ENCODE peak calls at places on chromosomes 12 and 14, in nine cellular contexts. T is astrocyte of the spinal cord, V is stomach, D is endothelial cell of umbilical vein, C is transverse colon, Z is cardiac muscle cell, U is fibroblast of pulmonary artery, H is breast epithelium, Y is pancreas. I is an unnamed sample.

GRCh38 chr14:33734387-33734786 is 216.5 kb downstream of the EGLN3 start:
- DNase-seq in T (no peak), V (no peak), D (peak; percentile 90), C (no peak), Z (no peak), U (no peak), H (no peak), Y (no peak), I (no peak)

GRCh38 chr12:122158700-122159285 is 15.2 kb downstream of the IL31 start:
- DNase-seq in T (no peak), V (no peak), D (no peak), C (no peak), Z (no peak), U (no peak), H (no peak), Y (no peak), I (no peak)

GRCh38 chr14:28294834-28295440 is 471.6 kb upstream of the FOXG1 start:
- DNase-seq in T (peak; percentile 57), V (no peak), D (peak; percentile 33), C (no peak), Z (peak; percentile 44), U (peak; percentile 67), H (no peak), Y (no peak), I (peak; percentile 87)

GRCh38 chr12:42306297-42306696 is 19.6 kb downstream of the ZCRB1 start:
- DNase-seq in T (no peak), V (no peak), D (no peak), C (no peak), Z (no peak), U (no peak), H (no peak), Y (no peak), I (no peak)

GRCh38 chr12:120264511-120265202 is 873 bp downstream of the PXN start:
- DNase-seq in T (no peak), V (no peak), D (no peak), C (no peak), Z (no peak), U (no peak), H (no peak), Y (no peak), I (no peak)

GRCh38 chr12:33044447-33044846 is 147.9 kb upstream of the PKP2 start:
- DNase-seq in T (no peak), V (no peak), D (no peak), C (no peak), Z (no peak), U (no peak), H (no peak), Y (no peak), I (no peak)

GRCh38 chr14:55019968-55020554 is 6.8 kb downstream of the WDHD1 start:
- DNase-seq in T (no peak), V (no peak), D (no peak), C (no peak), Z (no peak), U (peak; percentile 29), H (no peak), Y (no peak), I (peak; percentile 28)

GRCh38 chr14:96122496-96122895 is 82.1 kb upstream of the BDKRB2 start:
- DNase-seq in T (peak; percentile 22), V (no peak), D (no peak), C (no peak), Z (no peak), U (no peak), H (no peak), Y (no peak), I (peak; percentile 92)

GRCh38 chr12:122322501-122322900 is 56.2 kb upstream of the VPS33A start:
- DNase-seq in T (peak; percentile 19), V (no peak), D (peak; percentile 33), C (no peak), Z (no peak), U (peak; percentile 48), H (no peak), Y (no peak), I (peak; percentile 13)

GRCh38 chr14:105367116-105368031 is 31.0 kb upstream of the TEX22 start:
- DNase-seq in T (no peak), V (no peak), D (no peak), C (no peak), Z (no peak), U (no peak), H (no peak), Y (no peak), I (no peak)

GRCh38 chr14:99601301-99601945 is 2.6 kb downstream of the CCDC85C start:
- DNase-seq in T (peak; percentile 78), V (no peak), D (no peak), C (peak; percentile 54), Z (peak; percentile 40), U (no peak), H (no peak), Y (no peak), I (peak; percentile 83)

GRCh38 chr12:52217223-52217622 is 15.8 kb upstream of the KRT7 start:
- DNase-seq in T (no peak), V (peak; percentile 91), D (peak; percentile 44), C (peak; percentile 85), Z (no peak), U (no peak), H (peak; percentile 95), Y (peak; percentile 85), I (no peak)

GRCh38 chr12:121061831-121062230 is 22.8 kb upstream of the OASL start:
- DNase-seq in T (no peak), V (no peak), D (peak; percentile 29), C (no peak), Z (no peak), U (peak; percentile 42), H (no peak), Y (no peak), I (peak; percentile 51)

GRCh38 chr12:82082476-82082875 is 275.7 kb downstream of the CCDC59 start:
- DNase-seq in T (no peak), V (no peak), D (no peak), C (no peak), Z (no peak), U (no peak), H (no peak), Y (no peak), I (no peak)

GRCh38 chr14:101581806-101582205 is 20.5 kb downstream of the DIO3 start:
- DNase-seq in T (no peak), V (no peak), D (no peak), C (no peak), Z (no peak), U (no peak), H (no peak), Y (no peak), I (no peak)
- H3K4me3 ChIP-seq in T (no peak overlapping the region), V (no peak overlapping the region), D (no peak overlapping the region), C (no peak overlapping the region), Z (no peak overlapping the region), U (no peak overlapping the region), H (no peak overlapping the region), Y (no peak overlapping the region), I (no peak overlapping the region)

DNA sequence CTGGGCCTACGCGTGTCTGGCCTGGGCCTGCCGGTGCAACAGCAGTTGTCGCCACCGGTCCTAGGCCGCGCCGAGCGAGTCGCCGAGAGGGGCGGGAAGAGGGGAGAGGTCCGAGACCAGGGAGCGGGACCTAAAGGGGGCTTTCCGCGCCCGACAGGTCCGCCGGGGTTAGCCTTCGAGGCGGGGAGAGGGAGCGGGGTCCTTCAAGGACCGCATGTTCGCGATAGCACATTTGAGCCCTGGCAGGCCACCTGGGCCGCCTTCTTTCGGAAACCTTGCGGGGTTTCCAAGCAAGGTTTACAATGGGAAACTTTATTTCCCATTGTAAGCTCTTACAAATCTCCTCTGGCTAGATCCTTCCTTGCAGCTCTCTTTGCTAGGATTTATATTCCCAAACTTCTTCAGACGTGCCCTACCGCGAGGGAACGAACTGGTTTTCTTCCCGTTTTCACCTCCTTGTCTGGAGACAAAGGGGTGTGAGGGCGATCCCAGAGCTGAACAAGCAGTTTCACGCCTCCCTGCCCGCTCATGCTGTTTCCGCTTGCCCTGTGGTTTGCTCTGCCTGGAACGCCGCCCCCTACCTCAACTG is 6.8 kb downstream of the SIX6 start:
- DNase-seq in T (no peak), V (no peak), D (no peak), C (no peak), Z (peak; percentile 40), U (no peak), H (no peak), Y (no peak), I (no peak)
- TF ChIP-seq CTCF in T (no peak), V (no peak), D (no peak), C (no peak), Z (no peak), U (no peak), H (no peak), Y (no peak), I (no peak)

GRCh38 chr12:16604853-16605252 is 1.1 kb downstream of the LMO3 start:
- DNase-seq in T (no peak), V (no peak), D (no peak), C (no peak), Z (peak; percentile 7), U (no peak), H (no peak), Y (no peak), I (no peak)

GRCh38 chr12:16600525-16600924 is 5.4 kb downstream of the LMO3 start:
- DNase-seq in T (no peak), V (no peak), D (no peak), C (no peak), Z (no peak), U (no peak), H (no peak), Y (no peak), I (no peak)

GRCh38 chr12:16603265-16603915 is 2.6 kb downstream of the LMO3 start:
- DNase-seq in T (no peak), V (no peak), D (no peak), C (no peak), Z (no peak), U (no peak), H (no peak), Y (no peak), I (no peak)

GRCh38 chr12:16603916-16604575 is 1.9 kb downstream of the LMO3 start:
- DNase-seq in T (no peak), V (no peak), D (no peak), C (no peak), Z (peak; percentile 70), U (peak; percentile 36), H (no peak), Y (no peak), I (no peak)

DNA sequence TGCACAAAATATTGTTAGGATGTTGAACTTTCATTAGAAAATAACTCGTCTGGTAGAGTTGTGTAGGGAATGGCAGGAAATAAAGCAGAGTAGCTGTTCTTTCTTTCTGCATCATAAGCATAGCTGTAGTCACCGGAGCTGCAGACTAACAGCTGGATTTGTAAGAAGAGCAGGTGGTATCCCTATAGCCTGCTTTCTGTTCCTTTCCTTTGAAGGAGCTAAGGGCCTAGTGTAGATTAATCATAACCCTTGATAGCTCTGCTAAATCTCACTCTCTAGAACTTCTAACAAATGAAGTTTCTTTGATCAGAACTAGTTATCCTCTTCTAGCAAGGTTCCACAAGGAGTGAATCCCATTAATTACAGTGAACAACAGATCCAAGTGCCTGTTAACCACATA is 3.5 kb downstream of the LMO3 start:
- DNase-seq in T (no peak), V (no peak), D (no peak), C (no peak), Z (peak; percentile 10), U (no peak), H (no peak), Y (no peak), I (no peak)
- H3K4me3 ChIP-seq in T (no peak overlapping the region), V (no peak overlapping the region), D (no peak overlapping the region), C (no peak overlapping the region), Z (no peak overlapping the region), U (no peak overlapping the region), H (no peak overlapping the region), Y (no peak overlapping the region), I (no peak overlapping the region)

DNA sequence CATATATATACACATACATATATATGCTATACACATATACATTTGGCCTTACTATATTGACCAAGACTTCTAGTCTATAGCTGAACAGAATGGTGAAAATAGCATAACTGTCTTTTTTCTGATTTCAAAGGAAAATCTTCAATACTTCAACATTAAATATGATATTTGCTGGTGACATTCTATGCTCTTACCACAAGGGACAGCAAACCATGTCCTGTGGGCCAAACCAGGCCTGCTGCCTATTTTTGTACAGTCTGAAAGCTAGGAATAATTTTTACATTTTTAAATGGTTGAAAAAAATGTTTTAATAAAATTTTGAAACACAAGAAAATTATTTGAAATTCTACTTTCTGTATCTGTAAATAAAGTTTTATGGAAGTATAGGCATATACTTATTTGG is 63.6 kb downstream of the EML5 start:
- DNase-seq in T (no peak), V (no peak), D (no peak), C (no peak), Z (no peak), U (no peak), H (no peak), Y (no peak), I (peak; percentile 8)
- TF ChIP-seq CTCF in T (peak; percentile 43), V (no peak), D (peak; percentile 6), C (no peak), Z (peak; percentile 17), U (peak; percentile 30), H (no peak), Y (no peak), I (peak; percentile 48)